ENCODE peak calls at places on chromosomes 13 and 19, in seven cellular contexts. One of them, this sample, is unnamed.

GRCh38 chr13:78382481-78382880 is 220.9 kb downstream of the POU4F1 start:
- DNase-seq in HCT116: no peak
- DNase-seq in HFF-Myc: no peak
- DNase-seq in fibroblast of lung: no peak
- DNase-seq in HAP-1: no peak
- DNase-seq in kidney epithelial cell: no peak
- DNase-seq in neuronal stem cell: no peak
- DNase-seq in this sample: no peak

GRCh38 chr19:38266981-38267597 is 2.7 kb downstream of the SPINT2 start:
- DNase-seq in fibroblast of lung: peak
- DNase-seq in HCT116: peak
- DNase-seq in HFF-Myc: no peak
- DNase-seq in neuronal stem cell: no peak
- DNase-seq in kidney epithelial cell: peak
- DNase-seq in HAP-1: no peak
- DNase-seq in this sample: no peak

GRCh38 chr19:11064831-11065303 is 24.4 kb upstream of the LDLR start:
- DNase-seq in HAP-1: no peak
- DNase-seq in fibroblast of lung: peak
- DNase-seq in HCT116: no peak
- DNase-seq in HFF-Myc: no peak
- DNase-seq in kidney epithelial cell: no peak
- DNase-seq in neuronal stem cell: no peak
- DNase-seq in this sample: no peak

GRCh38 chr13:74210693-74211393 is 76.6 kb upstream of the KLF12 start:
- DNase-seq in neuronal stem cell: no peak
- DNase-seq in HAP-1: no peak
- DNase-seq in HFF-Myc: no peak
- DNase-seq in HCT116: no peak
- DNase-seq in fibroblast of lung: peak
- DNase-seq in kidney epithelial cell: no peak
- DNase-seq in this sample: peak

GRCh38 chr13:51646041-51646670 is 61.9 kb downstream of the WDFY2 start:
- DNase-seq in HFF-Myc: no peak
- DNase-seq in HCT116: no peak
- DNase-seq in HAP-1: no peak
- DNase-seq in kidney epithelial cell: no peak
- DNase-seq in fibroblast of lung: no peak
- DNase-seq in neuronal stem cell: no peak
- DNase-seq in this sample: no peak

GRCh38 chr13:113350065-113350937 is 13.6 kb downstream of the GRTP1 start:
- DNase-seq in kidney epithelial cell: no peak
- DNase-seq in HFF-Myc: no peak
- DNase-seq in HCT116: no peak
- DNase-seq in fibroblast of lung: no peak
- DNase-seq in neuronal stem cell: no peak
- DNase-seq in HAP-1: no peak
- DNase-seq in this sample: no peak

GRCh38 chr13:30702006-30702405 is 33.3 kb upstream of the ALOX5AP start:
- DNase-seq in neuronal stem cell: no peak
- DNase-seq in fibroblast of lung: no peak
- DNase-seq in kidney epithelial cell: no peak
- DNase-seq in HFF-Myc: no peak
- DNase-seq in HAP-1: no peak
- DNase-seq in HCT116: no peak
- DNase-seq in this sample: no peak

GRCh38 chr19:11131471-11131870 is 24.1 kb downstream of the SPC24 start:
- DNase-seq in HCT116: no peak
- DNase-seq in neuronal stem cell: no peak
- DNase-seq in kidney epithelial cell: no peak
- DNase-seq in fibroblast of lung: no peak
- DNase-seq in HFF-Myc: no peak
- DNase-seq in HAP-1: no peak
- DNase-seq in this sample: no peak

GRCh38 chr13:74246398-74246975 is 112.3 kb upstream of the KLF12 start:
- DNase-seq in neuronal stem cell: no peak
- DNase-seq in HAP-1: no peak
- DNase-seq in kidney epithelial cell: no peak
- DNase-seq in fibroblast of lung: peak
- DNase-seq in HCT116: no peak
- DNase-seq in HFF-Myc: no peak
- DNase-seq in this sample: no peak

GRCh38 chr13:78185700-78186099 is 267.1 kb upstream of the EDNRB start:
- DNase-seq in HFF-Myc: no peak
- DNase-seq in kidney epithelial cell: no peak
- DNase-seq in HCT116: no peak
- DNase-seq in HAP-1: no peak
- DNase-seq in neuronal stem cell: no peak
- DNase-seq in fibroblast of lung: no peak
- DNase-seq in this sample: no peak

GRCh38 chr13:97344250-97345175 is 89.5 kb upstream of the RAP2A start:
- DNase-seq in neuronal stem cell: peak
- DNase-seq in fibroblast of lung: peak
- DNase-seq in kidney epithelial cell: peak
- DNase-seq in HAP-1: peak
- DNase-seq in HFF-Myc: no peak
- DNase-seq in HCT116: peak
- DNase-seq in this sample: no peak

GRCh38 chr19:58374200-58374599 is 6.6 kb downstream of the ZNF837 start:
- DNase-seq in fibroblast of lung: no peak
- DNase-seq in kidney epithelial cell: no peak
- DNase-seq in neuronal stem cell: no peak
- DNase-seq in HCT116: no peak
- DNase-seq in HAP-1: no peak
- DNase-seq in HFF-Myc: no peak
- DNase-seq in this sample: no peak

GRCh38 chr19:52689804-52690394 is 44.9 kb downstream of the ZNF611 start:
- DNase-seq in HCT116: no peak
- DNase-seq in HAP-1: no peak
- DNase-seq in HFF-Myc: no peak
- DNase-seq in neuronal stem cell: no peak
- DNase-seq in fibroblast of lung: no peak
- DNase-seq in kidney epithelial cell: no peak
- DNase-seq in this sample: no peak

GRCh38 chr13:90374183-90374582 is 973.3 kb upstream of the MIR17HG start:
- DNase-seq in fibroblast of lung: no peak
- DNase-seq in neuronal stem cell: no peak
- DNase-seq in kidney epithelial cell: no peak
- DNase-seq in HCT116: no peak
- DNase-seq in HAP-1: no peak
- DNase-seq in HFF-Myc: no peak
- DNase-seq in this sample: no peak

GRCh38 chr13:41465965-41466364 is 8.6 kb downstream of the RGCC start:
- DNase-seq in HAP-1: no peak
- DNase-seq in HFF-Myc: no peak
- DNase-seq in kidney epithelial cell: no peak
- DNase-seq in neuronal stem cell: no peak
- DNase-seq in HCT116: no peak
- DNase-seq in fibroblast of lung: no peak
- DNase-seq in this sample: no peak

GRCh38 chr19:12794196-12794921 is 3.1 kb downstream of the JUNB start:
- DNase-seq in HCT116: no peak
- DNase-seq in neuronal stem cell: no peak
- DNase-seq in HFF-Myc: no peak
- DNase-seq in fibroblast of lung: no peak
- DNase-seq in kidney epithelial cell: no peak
- DNase-seq in HAP-1: no peak
- DNase-seq in this sample: no peak
- H3K4me3 ChIP-seq in HCT116: peak
- H3K4me3 ChIP-seq in neuronal stem cell: peak
- H3K4me3 ChIP-seq in HFF-Myc: peak
- H3K4me3 ChIP-seq in fibroblast of lung: peak
- H3K4me3 ChIP-seq in kidney epithelial cell: peak
- H3K4me3 ChIP-seq in HAP-1: peak
- H3K4me3 ChIP-seq in this sample: peak

GRCh38 chr19:48858984-48859710 is 9.3 kb downstream of the PLEKHA4 start:
- DNase-seq in HCT116: no peak
- DNase-seq in kidney epithelial cell: no peak
- DNase-seq in fibroblast of lung: no peak
- DNase-seq in HFF-Myc: no peak
- DNase-seq in neuronal stem cell: no peak
- DNase-seq in HAP-1: peak
- DNase-seq in this sample: no peak
- H3K4me3 ChIP-seq in HCT116: no peak
- H3K4me3 ChIP-seq in kidney epithelial cell: no peak
- H3K4me3 ChIP-seq in fibroblast of lung: no peak
- H3K4me3 ChIP-seq in HFF-Myc: no peak
- H3K4me3 ChIP-seq in neuronal stem cell: no peak
- H3K4me3 ChIP-seq in HAP-1: peak
- H3K4me3 ChIP-seq in this sample: no peak

GRCh38 chr19:3671680-3672574 is 28.3 kb downstream of the PIP5K1C start:
- DNase-seq in HCT116: no peak
- DNase-seq in HFF-Myc: no peak
- DNase-seq in fibroblast of lung: peak
- DNase-seq in kidney epithelial cell: no peak
- DNase-seq in HAP-1: no peak
- DNase-seq in neuronal stem cell: no peak
- DNase-seq in this sample: no peak

GRCh38 chr19:3672575-3672948 is 27.7 kb downstream of the PIP5K1C start:
- DNase-seq in kidney epithelial cell: no peak
- DNase-seq in HFF-Myc: no peak
- DNase-seq in HAP-1: no peak
- DNase-seq in fibroblast of lung: no peak
- DNase-seq in HCT116: no peak
- DNase-seq in neuronal stem cell: no peak
- DNase-seq in this sample: no peak

GRCh38 chr19:3670258-3670795 is 29.9 kb downstream of the PIP5K1C start:
- DNase-seq in HAP-1: no peak
- DNase-seq in HCT116: no peak
- DNase-seq in HFF-Myc: no peak
- DNase-seq in fibroblast of lung: peak
- DNase-seq in neuronal stem cell: no peak
- DNase-seq in kidney epithelial cell: peak
- DNase-seq in this sample: peak

GRCh38 chr19:3669616-3670257 is 30.5 kb downstream of the PIP5K1C start:
- DNase-seq in HAP-1: no peak
- DNase-seq in kidney epithelial cell: no peak
- DNase-seq in HCT116: no peak
- DNase-seq in neuronal stem cell: no peak
- DNase-seq in HFF-Myc: no peak
- DNase-seq in fibroblast of lung: no peak
- DNase-seq in this sample: no peak

DNA sequence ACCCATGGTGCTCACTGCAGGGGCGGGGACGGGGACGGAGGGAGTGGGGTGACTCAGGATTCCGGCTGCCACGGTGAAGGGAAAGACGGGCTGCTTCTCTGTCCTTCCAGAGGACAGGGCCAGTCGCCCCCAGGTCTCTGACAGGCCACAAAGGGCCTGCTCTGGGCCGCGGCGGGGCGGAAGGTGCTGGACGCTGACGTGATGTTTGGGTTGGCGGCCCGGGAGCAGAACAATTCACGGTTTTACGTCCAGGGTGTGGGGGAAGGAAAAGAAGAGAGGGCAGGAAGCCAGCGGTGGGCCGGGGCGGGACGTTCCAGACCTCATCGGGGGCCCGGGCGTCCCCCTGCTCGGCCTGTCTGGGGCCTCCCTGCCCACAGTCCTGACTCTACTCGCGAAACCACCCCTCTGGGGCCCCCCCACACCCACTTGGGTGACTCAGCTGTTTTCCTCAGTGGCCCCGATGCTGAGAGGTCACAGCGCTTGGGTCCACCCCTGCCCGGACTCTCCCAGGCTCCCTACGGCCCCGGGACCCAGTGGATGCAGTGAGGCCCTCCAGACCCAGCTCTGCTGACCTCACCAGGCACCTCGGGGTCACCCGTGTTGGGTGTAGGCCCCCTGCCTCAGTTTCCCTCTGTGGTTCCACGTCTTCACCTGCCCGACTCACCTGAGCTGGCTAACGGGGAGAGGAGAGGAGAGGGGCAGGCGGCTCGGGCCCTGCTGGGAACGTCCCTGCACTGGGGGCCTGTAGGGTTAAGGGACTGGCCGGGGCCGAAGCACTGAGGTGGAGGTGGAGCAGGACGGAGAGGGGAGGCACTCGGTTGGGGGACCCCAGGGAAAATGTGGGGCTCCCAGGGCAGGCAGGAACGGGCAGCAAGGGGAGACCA is 29.2 kb downstream of the PIP5K1C start:
- DNase-seq in fibroblast of lung: peak
- DNase-seq in HFF-Myc: no peak
- DNase-seq in HCT116: no peak
- DNase-seq in kidney epithelial cell: no peak
- DNase-seq in neuronal stem cell: no peak
- DNase-seq in HAP-1: no peak
- DNase-seq in this sample: peak
- H3K4me3 ChIP-seq in fibroblast of lung: no peak
- H3K4me3 ChIP-seq in HFF-Myc: no peak
- H3K4me3 ChIP-seq in HCT116: no peak
- H3K4me3 ChIP-seq in kidney epithelial cell: no peak
- H3K4me3 ChIP-seq in neuronal stem cell: no peak
- H3K4me3 ChIP-seq in HAP-1: no peak
- H3K4me3 ChIP-seq in this sample: peak

GRCh38 chr13:54175470-54175869 is 1146.9 kb downstream of the OLFM4 start:
- DNase-seq in HFF-Myc: no peak
- DNase-seq in HCT116: no peak
- DNase-seq in kidney epithelial cell: no peak
- DNase-seq in HAP-1: peak
- DNase-seq in neuronal stem cell: no peak
- DNase-seq in fibroblast of lung: no peak
- DNase-seq in this sample: no peak
- H3K4me3 ChIP-seq in HFF-Myc: no peak
- H3K4me3 ChIP-seq in HCT116: no peak
- H3K4me3 ChIP-seq in kidney epithelial cell: no peak
- H3K4me3 ChIP-seq in HAP-1: no peak
- H3K4me3 ChIP-seq in neuronal stem cell: no peak
- H3K4me3 ChIP-seq in fibroblast of lung: no peak
- H3K4me3 ChIP-seq in this sample: no peak

GRCh38 chr19:7161292-7161691 is 91.8 kb downstream of the ZNF557 start:
- DNase-seq in fibroblast of lung: no peak
- DNase-seq in HAP-1: no peak
- DNase-seq in HFF-Myc: no peak
- DNase-seq in HCT116: no peak
- DNase-seq in neuronal stem cell: no peak
- DNase-seq in kidney epithelial cell: no peak
- DNase-seq in this sample: no peak

GRCh38 chr19:7159105-7159933 is 89.8 kb downstream of the ZNF557 start:
- DNase-seq in HAP-1: no peak
- DNase-seq in kidney epithelial cell: no peak
- DNase-seq in neuronal stem cell: no peak
- DNase-seq in HFF-Myc: peak
- DNase-seq in fibroblast of lung: peak
- DNase-seq in HCT116: no peak
- DNase-seq in this sample: no peak
- H3K4me3 ChIP-seq in HAP-1: no peak
- H3K4me3 ChIP-seq in kidney epithelial cell: no peak
- H3K4me3 ChIP-seq in neuronal stem cell: no peak
- H3K4me3 ChIP-seq in HFF-Myc: no peak
- H3K4me3 ChIP-seq in fibroblast of lung: no peak
- H3K4me3 ChIP-seq in HCT116: no peak
- H3K4me3 ChIP-seq in this sample: no peak